ENCODE peak calls at places on chromosomes 3 and 15, in seven cellular contexts. G is stimulated activated CD4-positive, alpha-beta T cell treated with anti-CD3 and anti-CD28 coated beads, TNF-alpha, amount 100 ng/mL, for 4 hours; S is A549; U is naive thymus-derived CD8-positive, alpha-beta T cell; R is H9; D is body of pancreas; A is AG04449. B is an unnamed sample.

GRCh38 chr3:46910166-46910760 is 32.7 kb downstream of the PTH1R start:
- DNase-seq in G (no peak), S (no peak), U (peak), R (no peak), D (no peak), A (no peak), B (no peak)

GRCh38 chr15:49815937-49816336 is 195.1 kb downstream of the DTWD1 start:
- DNase-seq in G (no peak), S (no peak), U (no peak), R (no peak), D (no peak), A (peak), B (no peak)

GRCh38 chr15:73002509-73002908 is 49.8 kb upstream of the NEO1 start:
- DNase-seq in G (no peak), S (no peak), U (no peak), R (no peak), D (no peak), A (peak), B (no peak)

GRCh38 chr3:45443459-45443858 is 55.1 kb downstream of the LARS2 start:
- DNase-seq in G (no peak), S (no peak), U (no peak), R (no peak), D (no peak), A (no peak), B (no peak)

GRCh38 chr15:96252148-96252547 is 78.4 kb upstream of the NR2F2 start:
- DNase-seq in G (no peak), S (no peak), U (no peak), R (no peak), D (no peak), A (no peak), B (no peak)

GRCh38 chr3:104909188-104909587 is 457.5 kb upstream of the ALCAM start:
- DNase-seq in G (no peak), S (no peak), U (no peak), R (no peak), D (no peak), A (peak), B (no peak)

GRCh38 chr3:18194431-18194830 is 230.7 kb downstream of the SATB1 start:
- DNase-seq in G (no peak), S (no peak), U (no peak), R (no peak), D (no peak), A (no peak), B (no peak)

GRCh38 chr3:31043184-31043819 is 148.8 kb upstream of the GADL1 start:
- DNase-seq in G (no peak), S (no peak), U (no peak), R (no peak), D (no peak), A (no peak), B (no peak)

GRCh38 chr3:24734019-24734418 is 239.4 kb upstream of the THRB start:
- DNase-seq in G (no peak), S (no peak), U (no peak), R (no peak), D (no peak), A (no peak), B (no peak)

GRCh38 chr3:152836269-152836668 is 1.3 kb downstream of the P2RY1 start:
- DNase-seq in G (no peak), S (no peak), U (no peak), R (peak), D (no peak), A (no peak), B (no peak)

GRCh38 chr3:183327343-183327742 is 74.3 kb downstream of the B3GNT5 start:
- DNase-seq in G (no peak), S (no peak), U (no peak), R (no peak), D (no peak), A (no peak), B (no peak)

GRCh38 chr3:15081960-15082664 is 16.8 kb downstream of the RBSN start:
- DNase-seq in G (no peak), S (no peak), U (no peak), R (no peak), D (no peak), A (no peak), B (no peak)

GRCh38 chr3:188901126-188901525 is 270.6 kb upstream of the TPRG1 start:
- DNase-seq in G (no peak), S (no peak), U (no peak), R (no peak), D (no peak), A (no peak), B (no peak)

GRCh38 chr15:22952826-22953579 is 27.2 kb downstream of the CYFIP1 start:
- DNase-seq in G (no peak), S (no peak), U (no peak), R (peak), D (no peak), A (no peak), B (peak)

GRCh38 chr3:56858331-56858730 is 56.6 kb upstream of the ARHGEF3 start:
- DNase-seq in G (no peak), S (no peak), U (no peak), R (no peak), D (no peak), A (no peak), B (no peak)

GRCh38 chr3:43523454-43524053 is 98.3 kb downstream of the ANO10 start:
- DNase-seq in G (no peak), S (no peak), U (no peak), R (no peak), D (no peak), A (no peak), B (no peak)

GRCh38 chr15:45842151-45842550 is 207.3 kb downstream of the SQOR start:
- DNase-seq in G (no peak), S (no peak), U (no peak), R (no peak), D (peak), A (no peak), B (no peak)

B was measured in NT2/D1.